ENCODE peak calls at places on chromosome 13, in nine cellular contexts. C, E, S, H, P, B, N, I and J are unnamed samples.

GRCh38 chr13:74904547-74904946 is 577.4 kb downstream of the TBC1D4 start:
- DNase-seq in C (no peak), E (no peak), S (no peak), H (no peak), P (no peak), B (no peak), N (no peak), I (no peak), J (no peak)

GRCh38 chr13:113852536-113853517 is 11.0 kb downstream of the GAS6 start:
- DNase-seq in C (no peak), E (no peak), S (no peak), H (no peak), P (no peak), B (peak; percentile 67), N (no peak), I (no peak), J (peak; percentile 84)

GRCh38 chr13:81058211-81058915 is 717.4 kb upstream of the SPRY2 start:
- DNase-seq in C (no peak), E (no peak), S (no peak), H (no peak), P (no peak), B (no peak), N (no peak), I (no peak), J (no peak)

GRCh38 chr13:65613004-65613403 is 1617.1 kb downstream of the PCDH9 start:
- DNase-seq in C (no peak), E (no peak), S (no peak), H (no peak), P (no peak), B (no peak), N (no peak), I (peak; percentile 2), J (no peak)

GRCh38 chr13:62837895-62838294 is 1422.2 kb upstream of the PCDH20 start:
- DNase-seq in C (peak; percentile 93), E (no peak), S (no peak), H (no peak), P (no peak), B (no peak), N (no peak), I (peak; percentile 9), J (no peak)

GRCh38 chr13:39618546-39618945 is 15.6 kb upstream of the LHFPL6 start:
- DNase-seq in C (no peak), E (no peak), S (no peak), H (no peak), P (no peak), B (no peak), N (no peak), I (no peak), J (no peak)

GRCh38 chr13:24306632-24307031 is 2.7 kb upstream of the C1QTNF9 start:
- DNase-seq in C (peak; percentile 73), E (no peak), S (no peak), H (no peak), P (no peak), B (no peak), N (no peak), I (no peak), J (no peak)

GRCh38 chr13:35489050-35489449 is 12.6 kb upstream of the MAB21L1 start:
- DNase-seq in C (no peak), E (no peak), S (no peak), H (no peak), P (no peak), B (no peak), N (no peak), I (no peak), J (no peak)

GRCh38 chr13:39913928-39914327 is 258.5 kb downstream of the COG6 start:
- DNase-seq in C (no peak), E (peak; percentile 68), S (no peak), H (peak; percentile 14), P (no peak), B (no peak), N (no peak), I (no peak), J (peak; percentile 73)

GRCh38 chr13:98324105-98324504 is 147.0 kb upstream of the RNF113B start:
- DNase-seq in C (no peak), E (peak; percentile 45), S (no peak), H (no peak), P (no peak), B (no peak), N (no peak), I (no peak), J (peak; percentile 39)

GRCh38 chr13:74187564-74187963 is 53.4 kb upstream of the KLF12 start:
- DNase-seq in C (peak; percentile 42), E (no peak), S (no peak), H (peak; percentile 12), P (no peak), B (no peak), N (no peak), I (peak; percentile 79), J (no peak)

GRCh38 chr13:47962237-47962636 is 38.8 kb downstream of the SUCLA2 start:
- DNase-seq in C (no peak), E (no peak), S (no peak), H (no peak), P (no peak), B (no peak), N (no peak), I (no peak), J (no peak)

GRCh38 chr13:25095862-25096453 is at the start of gene PABPC3:
- DNase-seq in C (no peak), E (no peak), S (no peak), H (no peak), P (no peak), B (no peak), N (no peak), I (no peak), J (no peak)

GRCh38 chr13:84927442-84928169 is 871.6 kb downstream of the SLITRK6 start:
- DNase-seq in C (no peak), E (no peak), S (no peak), H (no peak), P (no peak), B (no peak), N (no peak), I (no peak), J (no peak)

GRCh38 chr13:108919036-108919907 is 289.9 kb downstream of the MYO16 start:
- DNase-seq in C (peak; percentile 26), E (no peak), S (no peak), H (no peak), P (peak; percentile 27), B (no peak), N (no peak), I (peak; percentile 88), J (no peak)

GRCh38 chr13:94711561-94712286 is 621 bp downstream of the SOX21 start:
- DNase-seq in C (no peak), E (no peak), S (no peak), H (no peak), P (no peak), B (no peak), N (no peak), I (peak; percentile 47), J (no peak)

GRCh38 chr13:20994441-20994821 is 67.0 kb downstream of the LATS2 start:
- DNase-seq in C (no peak), E (no peak), S (no peak), H (no peak), P (no peak), B (no peak), N (no peak), I (no peak), J (no peak)

GRCh38 chr13:44362394-44363040 is 11.1 kb upstream of the SERP2 start:
- DNase-seq in C (no peak), E (no peak), S (no peak), H (no peak), P (no peak), B (no peak), N (no peak), I (no peak), J (no peak)

GRCh38 chr13:50125556-50126377 is 110.5 kb downstream of the KCNRG start:
- DNase-seq in C (peak; percentile 80), E (peak; percentile 95), S (peak; percentile 97), H (peak; percentile 94), P (peak; percentile 95), B (peak; percentile 97), N (peak; percentile 95), I (peak; percentile 70), J (peak; percentile 95)
- TF ChIP-seq POLR2A in C (peak; percentile 72), E (peak; percentile 85), S (no peak), H (peak; percentile 91), P (peak; percentile 61), B (peak; percentile 82), N (no peak), I (peak; percentile 24), J (no peak)

GRCh38 chr13:29429496-29429895 is 166.0 kb downstream of the SLC7A1 start:
- DNase-seq in C (no peak), E (no peak), S (no peak), H (no peak), P (no peak), B (no peak), N (no peak), I (no peak), J (no peak)

GRCh38 chr13:29428992-29429315 is 166.5 kb downstream of the SLC7A1 start:
- DNase-seq in C (no peak), E (no peak), S (no peak), H (no peak), P (no peak), B (no peak), N (no peak), I (no peak), J (no peak)

GRCh38 chr13:29428310-29428991 is 167.0 kb downstream of the SLC7A1 start:
- DNase-seq in C (no peak), E (no peak), S (no peak), H (no peak), P (no peak), B (no peak), N (peak; percentile 46), I (no peak), J (no peak)

GRCh38 chr13:29423050-29423449 is 172.4 kb downstream of the SLC7A1 start:
- DNase-seq in C (no peak), E (no peak), S (no peak), H (no peak), P (no peak), B (no peak), N (no peak), I (no peak), J (no peak)

GRCh38 chr13:29427937-29428309 is 167.6 kb downstream of the SLC7A1 start:
- DNase-seq in C (no peak), E (no peak), S (no peak), H (no peak), P (no peak), B (no peak), N (no peak), I (no peak), J (no peak)
- H3K4me3 ChIP-seq in C (peak overlapping the region; percentile 12), E (peak overlapping the region; percentile 22), S (peak overlapping the region; percentile 40), H (peak overlapping the region; percentile 22), P (peak overlapping the region; percentile 38), B (peak overlapping the region; percentile 22), N (peak overlapping the region; percentile 55), I (peak overlapping the region; percentile 26), J (no peak overlapping the region)

DNA sequence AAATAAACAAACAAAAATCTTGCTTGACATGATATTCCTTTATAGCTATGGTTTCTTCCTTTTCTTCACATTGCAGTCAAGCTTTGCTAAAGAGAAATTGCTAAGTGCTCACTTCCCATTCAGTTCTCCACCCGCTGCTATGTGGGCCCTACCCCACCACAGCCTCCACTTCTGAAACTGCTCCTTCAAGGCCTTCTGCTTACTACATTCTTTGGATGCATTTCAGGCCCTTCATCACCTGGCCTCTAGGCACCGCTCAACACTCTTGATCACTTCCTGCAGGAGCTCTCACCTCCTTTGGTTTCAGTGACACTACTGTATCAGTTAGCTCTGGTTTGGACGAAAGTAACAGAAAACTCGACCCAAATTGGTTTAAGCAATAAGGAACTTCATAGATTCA is 72.4 kb downstream of the KLF5 start:
- DNase-seq in C (no peak), E (no peak), S (no peak), H (no peak), P (no peak), B (no peak), N (no peak), I (no peak), J (no peak)
- TF ChIP-seq CTCF in C (no peak), E (no peak), S (no peak), H (no peak), P (no peak), B (no peak), N (no peak), I (no peak), J (no peak)

GRCh38 chr13:30735025-30735967 is at the start of gene ALOX5AP:
- DNase-seq in C (no peak), E (no peak), S (peak; percentile 33), H (no peak), P (no peak), B (no peak), N (no peak), I (no peak), J (no peak)
- TF ChIP-seq POLR2A in C (no peak), E (no peak), S (no peak), H (no peak), P (peak; percentile 13), B (peak; percentile 20), N (no peak), I (no peak), J (no peak)